ENCODE peak calls at places on chromosomes 3 and 15, in nine cellular contexts. A, K, J, W, G, P, E, N and B are unnamed samples.

GRCh38 chr3:194727435-194728128 is 41.9 kb downstream of the FAM43A start:
- DNase-seq in A (no peak), K (no peak), J (no peak), W (no peak), G (no peak), P (peak; percentile 69), E (no peak), N (no peak), B (no peak)

GRCh38 chr3:42043116-42043796 is 47.9 kb upstream of the TRAK1 start:
- DNase-seq in A (peak; percentile 81), K (peak; percentile 73), J (peak; percentile 75), W (peak; percentile 79), G (no peak), P (peak; percentile 24), E (no peak), N (no peak), B (no peak)

GRCh38 chr3:175329373-175329772 is 470.2 kb downstream of the NAALADL2 start:
- DNase-seq in A (no peak), K (no peak), J (no peak), W (no peak), G (no peak), P (no peak), E (no peak), N (no peak), B (no peak)

GRCh38 chr3:5499404-5499803 is 311.9 kb downstream of the EDEM1 start:
- DNase-seq in A (no peak), K (no peak), J (no peak), W (no peak), G (no peak), P (no peak), E (no peak), N (no peak), B (no peak)

GRCh38 chr3:143363276-143363675 is 243.7 kb downstream of the CHST2 start:
- DNase-seq in A (peak; percentile 73), K (no peak), J (no peak), W (no peak), G (no peak), P (no peak), E (no peak), N (peak; percentile 20), B (no peak)

GRCh38 chr3:85342915-85343314 is 384.1 kb downstream of the CADM2 start:
- DNase-seq in A (no peak), K (peak; percentile 49), J (peak; percentile 44), W (no peak), G (no peak), P (peak; percentile 69), E (peak; percentile 35), N (no peak), B (no peak)

GRCh38 chr3:103059481-103059880 is 624.7 kb downstream of the ZPLD1 start:
- DNase-seq in A (no peak), K (no peak), J (no peak), W (no peak), G (no peak), P (no peak), E (no peak), N (no peak), B (no peak)

GRCh38 chr3:30269751-30270445 is 336.5 kb upstream of the TGFBR2 start:
- DNase-seq in A (no peak), K (no peak), J (no peak), W (no peak), G (no peak), P (no peak), E (no peak), N (no peak), B (no peak)

GRCh38 chr15:70271422-70272088 is 173.8 kb upstream of the TLE3 start:
- DNase-seq in A (peak; percentile 97), K (no peak), J (no peak), W (peak; percentile 95), G (no peak), P (peak; percentile 86), E (peak; percentile 64), N (peak; percentile 92), B (no peak)

GRCh38 chr15:66912001-66912400 is 153.4 kb upstream of the SMAD3 start:
- DNase-seq in A (no peak), K (no peak), J (no peak), W (no peak), G (no peak), P (no peak), E (no peak), N (no peak), B (no peak)

GRCh38 chr3:51703776-51704510 is 2.9 kb upstream of the GRM2 start:
- DNase-seq in A (no peak), K (no peak), J (no peak), W (no peak), G (no peak), P (no peak), E (no peak), N (no peak), B (no peak)

GRCh38 chr3:171994646-171995441 is 44.5 kb upstream of the FNDC3B start:
- DNase-seq in A (peak; percentile 84), K (no peak), J (no peak), W (peak; percentile 83), G (no peak), P (peak; percentile 77), E (no peak), N (peak; percentile 86), B (no peak)

GRCh38 chr3:194121881-194122280 is 14.1 kb upstream of the HES1 start:
- DNase-seq in A (peak; percentile 57), K (no peak), J (no peak), W (peak; percentile 37), G (no peak), P (peak; percentile 88), E (no peak), N (no peak), B (no peak)

GRCh38 chr3:78351338-78351737 is 1311.4 kb downstream of the ROBO2 start:
- DNase-seq in A (no peak), K (no peak), J (no peak), W (no peak), G (no peak), P (no peak), E (no peak), N (no peak), B (no peak)

GRCh38 chr3:78349571-78349970 is 1309.7 kb downstream of the ROBO2 start:
- DNase-seq in A (no peak), K (no peak), J (no peak), W (no peak), G (no peak), P (no peak), E (no peak), N (no peak), B (no peak)

DNA sequence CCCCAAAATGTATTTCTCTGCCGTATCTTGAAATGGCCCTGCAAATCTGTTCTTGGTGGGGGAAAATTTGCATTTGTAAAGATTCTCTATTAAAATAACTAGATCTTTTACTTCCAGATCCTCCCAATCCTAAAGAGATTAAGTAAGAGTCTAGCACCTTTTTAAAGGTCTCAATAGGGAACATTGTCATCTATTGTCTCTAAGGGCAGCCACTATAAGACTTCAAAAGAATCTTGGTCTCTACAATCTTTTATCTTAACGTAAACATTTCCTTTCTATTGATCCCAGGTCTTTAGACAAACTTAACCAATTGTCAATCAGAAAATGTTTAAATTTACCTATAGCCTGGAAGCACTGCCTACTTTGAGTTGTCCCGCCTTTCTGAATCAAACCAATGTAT is 1313.3 kb downstream of the ROBO2 start:
- DNase-seq in A (no peak), K (no peak), J (no peak), W (no peak), G (no peak), P (no peak), E (no peak), N (no peak), B (no peak)
- TF ChIP-seq CTCF in A (no peak), K (no peak), J (no peak), W (no peak), G (no peak), P (no peak), E (no peak), N (no peak), B (no peak)

GRCh38 chr3:48415251-48415953 is 14.5 kb downstream of the PLXNB1 start:
- DNase-seq in A (no peak), K (no peak), J (no peak), W (no peak), G (no peak), P (no peak), E (no peak), N (no peak), B (no peak)
- TF ChIP-seq CTCF in A (peak; percentile 16), K (no peak), J (no peak), W (no peak), G (no peak), P (peak; percentile 15), E (no peak), N (no peak), B (no peak)

DNA sequence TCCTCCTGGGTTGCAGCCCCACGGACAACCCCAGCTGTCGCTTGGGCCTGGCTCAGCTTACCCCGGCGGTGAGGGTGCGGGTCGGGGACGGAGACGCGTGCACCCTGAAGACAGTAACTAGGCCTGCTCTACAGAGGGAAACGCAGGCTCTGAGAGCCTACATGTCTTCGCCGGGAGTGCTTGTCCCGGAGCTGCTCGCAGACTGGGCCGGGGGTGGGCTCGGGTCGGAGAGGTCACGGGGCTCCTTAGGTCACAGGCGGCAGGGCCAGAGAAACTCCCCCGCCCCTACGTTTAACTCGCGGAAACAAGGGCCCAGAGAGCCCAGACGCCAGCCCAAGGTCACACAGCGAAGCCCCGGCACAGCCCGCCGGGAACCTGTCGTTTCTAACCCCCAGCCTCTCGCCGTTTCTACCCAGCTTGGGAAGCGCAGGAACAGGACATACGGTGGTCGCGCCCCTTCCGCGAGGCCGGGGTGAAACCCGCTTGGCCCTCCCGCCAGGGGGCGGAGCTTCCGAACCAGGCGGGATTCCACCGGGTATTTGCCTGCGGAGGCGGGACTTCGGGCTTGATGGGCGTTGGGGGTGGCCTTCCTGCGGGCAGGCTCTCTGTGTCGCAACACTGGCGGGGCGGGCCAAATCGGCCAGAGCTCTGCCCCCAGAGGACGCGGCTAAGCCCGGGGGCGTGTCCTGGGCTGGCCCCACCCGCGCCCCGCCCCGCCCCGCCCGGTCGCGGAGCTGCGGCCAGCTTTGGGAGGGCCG is at the start of gene HDAC11:
- DNase-seq in A (peak; percentile 97), K (peak; percentile 99), J (peak; percentile 99), W (peak; percentile 95), G (peak; percentile 99), P (peak; percentile 98), E (peak; percentile 99), N (peak; percentile 97), B (peak; percentile 99)
- TF ChIP-seq CTCF in A (peak; percentile 9), K (no peak), J (peak; percentile 48), W (no peak), G (no peak), P (no peak), E (peak; percentile 13), N (no peak), B (peak; percentile 54)

GRCh38 chr3:14826069-14826468 is 7.3 kb downstream of the FGD5 start:
- DNase-seq in A (no peak), K (no peak), J (no peak), W (no peak), G (no peak), P (no peak), E (no peak), N (no peak), B (no peak)

GRCh38 chr3:14822134-14822533 is 3.4 kb downstream of the FGD5 start:
- DNase-seq in A (no peak), K (no peak), J (no peak), W (no peak), G (no peak), P (no peak), E (no peak), N (no peak), B (no peak)

GRCh38 chr3:14824646-14825045 is 5.9 kb downstream of the FGD5 start:
- DNase-seq in A (no peak), K (no peak), J (no peak), W (no peak), G (no peak), P (no peak), E (no peak), N (no peak), B (no peak)

GRCh38 chr3:14822875-14823807 is 4.4 kb downstream of the FGD5 start:
- DNase-seq in A (no peak), K (no peak), J (no peak), W (no peak), G (no peak), P (no peak), E (no peak), N (no peak), B (no peak)

GRCh38 chr3:14823910-14824629 is 5.3 kb downstream of the FGD5 start:
- DNase-seq in A (no peak), K (no peak), J (no peak), W (no peak), G (no peak), P (no peak), E (no peak), N (no peak), B (peak; percentile 14)
- TF ChIP-seq CTCF in A (no peak), K (no peak), J (no peak), W (no peak), G (no peak), P (no peak), E (no peak), N (no peak), B (no peak)